ENCODE peak calls at places on chromosome 4, in four cellular contexts. C, Q, H and L are unnamed samples.

GRCh38 chr4:15495621-15496020 is 25.9 kb downstream of the CC2D2A start:
- DNase-seq in C (no peak), Q (no peak), H (no peak), L (no peak)

GRCh38 chr4:156113138-156113537 is 159.5 kb upstream of the CTSO start:
- DNase-seq in C (no peak), Q (no peak), H (peak; percentile 9), L (no peak)

GRCh38 chr4:36177946-36178345 is 66.4 kb downstream of the ARAP2 start:
- DNase-seq in C (peak; percentile 13), Q (peak; percentile 14), H (no peak), L (no peak)

GRCh38 chr4:21765810-21766407 is 182.7 kb downstream of the KCNIP4 start:
- DNase-seq in C (peak; percentile 62), Q (peak; percentile 29), H (peak; percentile 24), L (peak; percentile 18)

GRCh38 chr4:140637836-140638235 is 69.1 kb upstream of the UCP1 start:
- DNase-seq in C (no peak), Q (no peak), H (peak; percentile 64), L (peak; percentile 56)

GRCh38 chr4:646460-646859 is 21.1 kb downstream of the PDE6B start:
- DNase-seq in C (no peak), Q (no peak), H (no peak), L (no peak)

GRCh38 chr4:122784261-122784660 is 42.4 kb upstream of the FGF2 start:
- DNase-seq in C (no peak), Q (no peak), H (no peak), L (no peak)

GRCh38 chr4:155924637-155925036 is 21.1 kb downstream of the TDO2 start:
- DNase-seq in C (no peak), Q (no peak), H (no peak), L (no peak)

GRCh38 chr4:20618010-20618409 is 82.2 kb upstream of the PACRGL start:
- DNase-seq in C (no peak), Q (no peak), H (no peak), L (no peak)

GRCh38 chr4:119142837-119143236 is 7.2 kb downstream of the MYOZ2 start:
- DNase-seq in C (no peak), Q (no peak), H (no peak), L (no peak)

GRCh38 chr4:65302145-65302544 is 368.1 kb downstream of the EPHA5 start:
- DNase-seq in C (no peak), Q (no peak), H (no peak), L (no peak)

GRCh38 chr4:176540814-176541213 is 221.0 kb downstream of the SPCS3 start:
- DNase-seq in C (peak; percentile 31), Q (no peak), H (no peak), L (no peak)

GRCh38 chr4:153260553-153261306 is 56.5 kb downstream of the TRIM2 start:
- DNase-seq in C (peak; percentile 22), Q (peak; percentile 23), H (no peak), L (no peak)

GRCh38 chr4:36288727-36289126 is 7.3 kb downstream of the DTHD1 start:
- DNase-seq in C (peak; percentile 12), Q (peak; percentile 3), H (no peak), L (no peak)

GRCh38 chr4:70728096-70728495 is 6.3 kb downstream of the RUFY3 start:
- DNase-seq in C (no peak), Q (no peak), H (no peak), L (no peak)

GRCh38 chr4:100299019-100299418 is 108.8 kb upstream of the DDIT4L start:
- DNase-seq in C (peak; percentile 95), Q (peak; percentile 96), H (no peak), L (no peak)

GRCh38 chr4:156575430-156576073 is 396.0 kb downstream of the PDGFC start:
- DNase-seq in C (peak; percentile 72), Q (no peak), H (no peak), L (no peak)

GRCh38 chr4:10582059-10582686 is 102.4 kb downstream of the CLNK start:
- DNase-seq in C (peak; percentile 71), Q (peak; percentile 69), H (no peak), L (no peak)

GRCh38 chr4:40918330-40918729 is 168.6 kb downstream of the NSUN7 start:
- DNase-seq in C (peak; percentile 54), Q (peak; percentile 84), H (no peak), L (no peak)

GRCh38 chr4:184102488-184102887 is 115.2 kb downstream of the ENPP6 start:
- DNase-seq in C (no peak), Q (no peak), H (no peak), L (no peak)

GRCh38 chr4:180617203-180617602 is 1626.0 kb upstream of the TENM3 start:
- DNase-seq in C (peak; percentile 13), Q (peak; percentile 1), H (no peak), L (no peak)

GRCh38 chr4:109298279-109299010 is 4.0 kb downstream of the COL25A1 start:
- DNase-seq in C (peak; percentile 23), Q (no peak), H (no peak), L (no peak)

GRCh38 chr4:57989430-57989829 is 879.2 kb upstream of the IGFBP7 start:
- DNase-seq in C (no peak), Q (no peak), H (no peak), L (no peak)

GRCh38 chr4:61175495-61175894 is 24.6 kb upstream of the ADGRL3 start:
- DNase-seq in C (no peak), Q (no peak), H (no peak), L (no peak)

GRCh38 chr4:2944091-2944482 is 19.1 kb downstream of the NOP14 start:
- DNase-seq in C (no peak), Q (no peak), H (peak; percentile 24), L (no peak)

GRCh38 chr4:28518781-28519180 is 1658.1 kb downstream of the STIM2 start:
- DNase-seq in C (no peak), Q (peak; percentile 76), H (no peak), L (no peak)

GRCh38 chr4:8370835-8371234 is 69.7 kb downstream of the ACOX3 start:
- DNase-seq in C (no peak), Q (no peak), H (no peak), L (no peak)

GRCh38 chr4:82721819-82722423 is 76.7 kb downstream of the SCD5 start:
- DNase-seq in C (no peak), Q (peak; percentile 26), H (no peak), L (peak; percentile 30)

GRCh38 chr4:29970626-29971025 is 749.5 kb upstream of the PCDH7 start:
- DNase-seq in C (peak; percentile 1), Q (no peak), H (no peak), L (no peak)

GRCh38 chr4:41204400-41204978 is 9.9 kb downstream of the APBB2 start:
- DNase-seq in C (peak; percentile 76), Q (peak; percentile 83), H (no peak), L (no peak)

GRCh38 chr4:67700119-67700873 is 659 bp downstream of the UBA6 start:
- DNase-seq in C (peak; percentile 50), Q (peak; percentile 27), H (peak; percentile 45), L (peak; percentile 40)

GRCh38 chr4:3676907-3677495 is 89.2 kb upstream of the ADRA2C start:
- DNase-seq in C (no peak), Q (no peak), H (no peak), L (no peak)

GRCh38 chr4:13097971-13098370 is 386.2 kb downstream of the RAB28 start:
- DNase-seq in C (no peak), Q (no peak), H (no peak), L (no peak)

GRCh38 chr4:3202836-3203820 is 45.8 kb upstream of the MSANTD1 start:
- DNase-seq in C (no peak), Q (no peak), H (no peak), L (peak; percentile 48)

GRCh38 chr4:13327991-13328390 is 156.1 kb downstream of the RAB28 start:
- DNase-seq in C (no peak), Q (no peak), H (no peak), L (no peak)

GRCh38 chr4:62531731-62532130 is 1331.6 kb downstream of the ADGRL3 start:
- DNase-seq in C (no peak), Q (no peak), H (no peak), L (no peak)

DNA sequence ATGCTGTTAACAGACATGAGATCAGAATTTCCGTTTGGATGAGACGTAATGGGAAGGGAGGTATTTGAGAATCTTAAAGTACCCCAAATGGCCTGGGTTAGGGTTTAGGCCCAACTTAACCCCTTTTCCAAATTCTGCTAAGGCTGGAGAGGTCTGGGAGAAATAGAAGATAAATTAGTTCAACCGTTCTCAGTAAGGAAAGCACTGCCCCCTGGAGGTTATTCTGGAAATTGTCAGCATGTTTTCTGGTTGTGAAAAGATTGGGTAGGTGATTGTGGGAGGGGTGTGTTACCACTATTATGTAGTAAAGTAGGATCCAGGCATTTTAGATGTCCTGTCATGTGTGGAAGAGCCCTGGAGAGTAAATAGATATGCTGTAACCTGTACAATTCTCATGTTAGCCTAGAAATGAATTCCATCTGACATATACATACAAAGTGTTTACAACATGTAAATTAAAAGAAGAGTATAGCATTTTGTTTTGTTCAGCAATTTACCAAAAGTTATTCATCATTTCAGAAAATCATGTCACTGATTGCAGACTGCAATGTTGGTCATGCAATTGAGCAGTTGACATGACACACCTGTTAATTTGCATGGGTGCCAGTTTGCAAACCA is 26.8 kb upstream of the GRXCR1 start:
- DNase-seq in C (peak; percentile 48), Q (peak; percentile 36), H (peak; percentile 28), L (peak; percentile 29)
- TF ChIP-seq CTCF in C (peak; percentile 62), Q (peak; percentile 64), H (peak; percentile 68), L (peak; percentile 74)

DNA sequence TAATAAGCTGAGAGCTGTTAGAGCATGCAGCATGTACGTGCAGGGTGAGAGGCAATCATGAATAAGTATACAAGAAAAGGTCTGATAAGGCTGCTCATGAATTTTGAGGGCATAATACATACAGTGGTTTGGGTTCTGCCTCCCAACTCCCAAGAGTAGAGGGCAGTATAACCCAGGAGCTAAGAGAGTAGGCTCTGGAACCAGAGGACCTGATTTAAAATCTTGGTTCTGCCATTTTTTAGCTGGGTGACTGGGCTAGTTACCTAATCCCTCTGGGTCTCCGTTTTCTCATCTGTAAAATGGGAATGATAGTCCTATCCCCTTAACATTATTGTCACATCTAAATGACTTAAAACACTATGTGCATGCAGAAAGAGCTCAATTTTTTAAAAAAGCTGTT is 85.3 kb downstream of the LNX1 start:
- DNase-seq in C (no peak), Q (peak; percentile 30), H (no peak), L (no peak)
- TF ChIP-seq CTCF in C (peak; percentile 43), Q (peak; percentile 47), H (no peak), L (no peak)

GRCh38 chr4:32042486-32042885 is 1322.3 kb downstream of the PCDH7 start:
- DNase-seq in C (no peak), Q (no peak), H (no peak), L (no peak)
- TF ChIP-seq CTCF in C (no peak), Q (no peak), H (no peak), L (no peak)

GRCh38 chr4:24243641-24244040 is 340.7 kb downstream of the DHX15 start:
- DNase-seq in C (no peak), Q (no peak), H (no peak), L (no peak)

GRCh38 chr4:24237709-24238108 is 346.6 kb downstream of the DHX15 start:
- DNase-seq in C (no peak), Q (no peak), H (no peak), L (no peak)

GRCh38 chr4:24244663-24245519 is 339.5 kb downstream of the DHX15 start:
- DNase-seq in C (peak; percentile 7), Q (peak; percentile 32), H (no peak), L (no peak)

GRCh38 chr4:24236532-24236931 is 346.7 kb upstream of the PPARGC1A start:
- DNase-seq in C (no peak), Q (peak; percentile 34), H (no peak), L (no peak)

GRCh38 chr4:24240655-24241054 is 343.7 kb downstream of the DHX15 start:
- DNase-seq in C (no peak), Q (no peak), H (no peak), L (no peak)
- TF ChIP-seq CTCF in C (no peak), Q (no peak), H (no peak), L (no peak)